ENCODE peak calls at places on chromosomes 2 and 18, in nine cellular contexts. One of them, this sample, is unnamed.

GRCh38 chr2:72827999-72828646 is 2.3 kb upstream of the EXOC6B start:
- DNase-seq in thyroid gland: no peak
- DNase-seq in GM23248: peak
- DNase-seq in skeletal muscle cell: no peak
- DNase-seq in fibroblast of mammary gland: peak
- DNase-seq in effector CD8-positive, alpha-beta T cell: no peak
- DNase-seq in NCI-H1930: no peak
- DNase-seq in activated CD8-positive, alpha-beta memory T cell treated with anti-CD3 and anti-CD28 coated beads for 48 hours: no peak
- DNase-seq in RWPE1: peak
- DNase-seq in this sample: peak

GRCh38 chr2:118604831-118605230 is 242.6 kb downstream of the EN1 start:
- DNase-seq in thyroid gland: no peak
- DNase-seq in GM23248: no peak
- DNase-seq in skeletal muscle cell: no peak
- DNase-seq in fibroblast of mammary gland: no peak
- DNase-seq in effector CD8-positive, alpha-beta T cell: no peak
- DNase-seq in NCI-H1930: no peak
- DNase-seq in activated CD8-positive, alpha-beta memory T cell treated with anti-CD3 and anti-CD28 coated beads for 48 hours: no peak
- DNase-seq in RWPE1: no peak
- DNase-seq in this sample: no peak

GRCh38 chr2:208304695-208305094 is 38.6 kb downstream of the PIKFYVE start:
- DNase-seq in thyroid gland: no peak
- DNase-seq in GM23248: no peak
- DNase-seq in skeletal muscle cell: no peak
- DNase-seq in fibroblast of mammary gland: no peak
- DNase-seq in effector CD8-positive, alpha-beta T cell: no peak
- DNase-seq in NCI-H1930: no peak
- DNase-seq in activated CD8-positive, alpha-beta memory T cell treated with anti-CD3 and anti-CD28 coated beads for 48 hours: no peak
- DNase-seq in RWPE1: no peak
- DNase-seq in this sample: no peak

GRCh38 chr2:128812183-128812940 is 493.7 kb upstream of the HS6ST1 start:
- DNase-seq in thyroid gland: no peak
- DNase-seq in GM23248: no peak
- DNase-seq in skeletal muscle cell: no peak
- DNase-seq in fibroblast of mammary gland: no peak
- DNase-seq in effector CD8-positive, alpha-beta T cell: no peak
- DNase-seq in NCI-H1930: no peak
- DNase-seq in activated CD8-positive, alpha-beta memory T cell treated with anti-CD3 and anti-CD28 coated beads for 48 hours: no peak
- DNase-seq in RWPE1: no peak
- DNase-seq in this sample: no peak

GRCh38 chr18:42330296-42330695 is 375.3 kb downstream of the PIK3C3 start:
- DNase-seq in thyroid gland: no peak
- DNase-seq in GM23248: no peak
- DNase-seq in skeletal muscle cell: no peak
- DNase-seq in fibroblast of mammary gland: no peak
- DNase-seq in effector CD8-positive, alpha-beta T cell: no peak
- DNase-seq in NCI-H1930: no peak
- DNase-seq in activated CD8-positive, alpha-beta memory T cell treated with anti-CD3 and anti-CD28 coated beads for 48 hours: no peak
- DNase-seq in RWPE1: no peak
- DNase-seq in this sample: no peak

GRCh38 chr2:145095641-145096435 is 575.9 kb upstream of the ZEB2 start:
- DNase-seq in thyroid gland: no peak
- DNase-seq in GM23248: peak
- DNase-seq in skeletal muscle cell: peak
- DNase-seq in fibroblast of mammary gland: peak
- DNase-seq in effector CD8-positive, alpha-beta T cell: no peak
- DNase-seq in NCI-H1930: no peak
- DNase-seq in activated CD8-positive, alpha-beta memory T cell treated with anti-CD3 and anti-CD28 coated beads for 48 hours: no peak
- DNase-seq in RWPE1: no peak
- DNase-seq in this sample: no peak

GRCh38 chr2:159775006-159775405 is 23.0 kb downstream of the CD302 start:
- DNase-seq in thyroid gland: no peak
- DNase-seq in GM23248: no peak
- DNase-seq in skeletal muscle cell: no peak
- DNase-seq in fibroblast of mammary gland: no peak
- DNase-seq in effector CD8-positive, alpha-beta T cell: no peak
- DNase-seq in NCI-H1930: no peak
- DNase-seq in activated CD8-positive, alpha-beta memory T cell treated with anti-CD3 and anti-CD28 coated beads for 48 hours: no peak
- DNase-seq in RWPE1: no peak
- DNase-seq in this sample: no peak

GRCh38 chr2:148926291-148926961 is 51.4 kb downstream of the KIF5C start:
- DNase-seq in thyroid gland: peak
- DNase-seq in GM23248: peak
- DNase-seq in skeletal muscle cell: no peak
- DNase-seq in fibroblast of mammary gland: peak
- DNase-seq in effector CD8-positive, alpha-beta T cell: peak
- DNase-seq in NCI-H1930: no peak
- DNase-seq in activated CD8-positive, alpha-beta memory T cell treated with anti-CD3 and anti-CD28 coated beads for 48 hours: no peak
- DNase-seq in RWPE1: peak
- DNase-seq in this sample: peak

This sample was measured in dermis blood vessel endothelial cell.